ENCODE peak calls at places on chromosomes 7 and 10, in ten cellular contexts. K is adrenal gland, N is aorta, F is colonic mucosa, E is tibial artery, J is cardiac muscle cell, U is GM23248, P is heart left ventricle, L is body of pancreas, Z is mucosa of descending colon. B is an unnamed sample.

GRCh38 chr7:43658718-43659548 is 70.4 kb downstream of the COA1 start:
- DNase-seq in K (no peak), N (no peak), F (no peak), E (no peak), J (peak; percentile 81), U (peak; percentile 87), P (no peak), L (no peak), Z (no peak), B (no peak)

GRCh38 chr7:127940365-127941160 is 90.7 kb downstream of the LRRC4 start:
- DNase-seq in K (no peak), N (no peak), F (no peak), E (no peak), J (peak; percentile 43), U (peak; percentile 33), P (no peak), L (no peak), Z (no peak), B (no peak)

GRCh38 chr7:8125680-8126444 is 136.1 kb downstream of the ICA1 start:
- DNase-seq in K (peak; percentile 10), N (no peak), F (peak; percentile 25), E (no peak), J (no peak), U (no peak), P (no peak), L (no peak), Z (peak; percentile 70), B (peak; percentile 49)

GRCh38 chr7:1403844-1404404 is 55.3 kb downstream of the MICALL2 start:
- DNase-seq in K (no peak), N (no peak), F (no peak), E (no peak), J (peak; percentile 74), U (peak; percentile 70), P (peak; percentile 27), L (no peak), Z (no peak), B (peak; percentile 75)

GRCh38 chr10:68154211-68154497 is 44.9 kb downstream of the MYPN start:
- DNase-seq in K (peak; percentile 82), N (no peak), F (peak; percentile 24), E (no peak), J (peak; percentile 68), U (peak; percentile 22), P (peak; percentile 65), L (peak; percentile 41), Z (no peak), B (no peak)

GRCh38 chr10:680146-680545 is 9.3 kb downstream of the DIP2C start:
- DNase-seq in K (no peak), N (peak; percentile 45), F (no peak), E (peak; percentile 66), J (no peak), U (no peak), P (peak; percentile 72), L (no peak), Z (no peak), B (no peak)

GRCh38 chr10:70542565-70542938 is 60.0 kb downstream of the PRF1 start:
- DNase-seq in K (no peak), N (no peak), F (no peak), E (no peak), J (peak; percentile 24), U (peak; percentile 13), P (no peak), L (no peak), Z (no peak), B (no peak)

GRCh38 chr7:112068967-112069366 is 137.2 kb downstream of the DOCK4 start:
- DNase-seq in K (no peak), N (no peak), F (no peak), E (no peak), J (no peak), U (no peak), P (no peak), L (no peak), Z (no peak), B (no peak)

GRCh38 chr10:130137077-130137448 is 872 bp downstream of the GLRX3 start:
- DNase-seq in K (peak; percentile 20), N (no peak), F (no peak), E (no peak), J (peak; percentile 46), U (peak; percentile 77), P (no peak), L (no peak), Z (no peak), B (no peak)
- H3K4me1 ChIP-seq in K (peaks cover 44% of the 10 kb centered on the region), N (peaks cover 14% of the 10 kb centered on the region), F (peaks cover 3% of the 10 kb centered on the region), E (peaks cover 52% of the 10 kb centered on the region), J (peaks cover 9% of the 10 kb centered on the region), U (peaks cover 24% of the 10 kb centered on the region), P (peaks cover 11% of the 10 kb centered on the region), L (peaks cover 47% of the 10 kb centered on the region), Z (peaks cover 25% of the 10 kb centered on the region), B (peaks cover 19% of the 10 kb centered on the region)

GRCh38 chr10:77874872-77875271 is 51.7 kb downstream of the DLG5 start:
- DNase-seq in K (no peak), N (no peak), F (no peak), E (no peak), J (no peak), U (no peak), P (no peak), L (no peak), Z (no peak), B (no peak)

GRCh38 chr10:77877461-77878344 is 48.9 kb downstream of the DLG5 start:
- DNase-seq in K (peak; percentile 88), N (no peak), F (no peak), E (no peak), J (peak; percentile 80), U (peak; percentile 31), P (peak; percentile 41), L (peak; percentile 24), Z (no peak), B (no peak)

GRCh38 chr10:77873558-77874380 is 52.8 kb downstream of the DLG5 start:
- DNase-seq in K (peak; percentile 90), N (no peak), F (peak; percentile 56), E (no peak), J (peak; percentile 51), U (peak; percentile 69), P (no peak), L (peak; percentile 54), Z (peak; percentile 74), B (no peak)

GRCh38 chr10:77872947-77873557 is 53.5 kb downstream of the DLG5 start:
- DNase-seq in K (peak; percentile 44), N (no peak), F (no peak), E (no peak), J (no peak), U (no peak), P (no peak), L (no peak), Z (no peak), B (no peak)

DNA sequence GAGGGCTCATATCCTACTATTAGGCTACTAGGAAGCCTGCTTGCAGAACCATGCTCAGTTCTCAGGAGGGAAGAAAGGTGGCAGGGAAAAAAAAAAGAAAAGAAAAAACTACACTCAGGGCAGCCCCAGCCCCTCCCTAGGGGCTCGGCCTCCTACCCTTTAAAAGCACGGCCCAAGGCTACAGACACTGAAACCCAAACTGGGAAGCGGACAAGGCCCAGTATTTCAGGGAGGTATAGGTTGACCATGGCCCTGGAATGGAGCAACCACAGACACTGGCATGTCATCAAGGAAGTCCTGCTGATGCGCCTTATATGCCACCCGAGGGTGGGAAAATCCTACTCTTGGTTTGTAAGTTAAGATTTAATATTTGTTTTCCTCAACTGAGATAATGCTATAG is 50.8 kb downstream of the DLG5 start:
- DNase-seq in K (no peak), N (no peak), F (no peak), E (no peak), J (no peak), U (no peak), P (no peak), L (no peak), Z (no peak), B (no peak)
- H3K4me1 ChIP-seq in K (peaks cover 93% of the 10 kb centered on the region), N (no peaks in the 10 kb centered on the region), F (no peaks in the 10 kb centered on the region), E (peaks cover 37% of the 10 kb centered on the region), J (peaks cover 15% of the 10 kb centered on the region), U (peaks cover 13% of the 10 kb centered on the region), P (peaks cover 10% of the 10 kb centered on the region), L (peaks cover 16% of the 10 kb centered on the region), Z (no peaks in the 10 kb centered on the region), B (peaks cover 18% of the 10 kb centered on the region)

DNA sequence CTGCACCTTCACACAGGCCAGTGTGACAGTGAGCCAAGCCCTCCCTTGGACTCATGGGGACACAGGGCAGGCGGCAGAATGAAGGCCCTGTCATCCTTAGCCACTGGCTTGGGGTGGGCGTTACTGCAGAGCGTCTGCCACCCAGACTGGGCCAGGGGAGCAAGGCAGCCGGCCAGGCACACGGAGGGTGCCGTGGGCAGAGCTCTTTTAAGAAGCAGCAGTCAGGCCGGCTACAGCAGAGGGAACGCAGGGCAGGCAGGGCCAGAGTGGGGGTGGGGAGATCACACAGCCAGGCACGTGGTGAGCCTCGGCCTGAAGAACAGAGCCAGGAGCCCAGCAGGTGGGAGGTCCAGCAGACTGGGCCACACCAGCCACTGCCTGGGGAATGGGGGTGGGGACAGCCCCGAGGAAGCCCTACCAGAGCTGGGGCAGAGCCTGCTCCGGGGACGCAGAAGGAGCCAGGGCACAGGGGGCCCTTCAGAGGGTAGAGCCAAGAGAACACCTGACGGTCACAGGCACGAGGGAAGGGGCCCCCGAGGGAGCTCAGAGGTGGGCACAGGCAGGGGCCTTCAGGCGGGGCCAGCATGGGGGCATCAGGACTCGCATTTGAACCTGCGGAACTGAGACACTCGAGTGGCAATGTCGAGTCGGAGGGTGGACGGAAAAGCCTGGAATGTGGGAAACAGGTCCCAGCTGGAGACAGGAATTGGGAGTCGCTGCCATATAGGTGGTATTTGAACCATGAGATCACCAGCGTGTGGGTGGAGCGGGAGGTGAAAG is 14.1 kb downstream of the STK32C start:
- DNase-seq in K (no peak), N (peak; percentile 61), F (no peak), E (peak; percentile 58), J (no peak), U (no peak), P (peak; percentile 45), L (no peak), Z (peak; percentile 29), B (peak; percentile 55)
- H3K4me1 ChIP-seq in K (no peaks in the 10 kb centered on the region), N (no peaks in the 10 kb centered on the region), F (no peaks in the 10 kb centered on the region), E (no peaks in the 10 kb centered on the region), J (no peaks in the 10 kb centered on the region), U (no peaks in the 10 kb centered on the region), P (no peaks in the 10 kb centered on the region), L (no peaks in the 10 kb centered on the region), Z (no peaks in the 10 kb centered on the region), B (no peaks in the 10 kb centered on the region)

GRCh38 chr7:2508327-2509231 is 11.0 kb upstream of the LFNG start:
- DNase-seq in K (peak; percentile 56), N (no peak), F (peak; percentile 51), E (no peak), J (no peak), U (peak; percentile 92), P (peak; percentile 81), L (peak; percentile 43), Z (peak; percentile 91), B (peak; percentile 67)

GRCh38 chr7:2510909-2511768 is 8.4 kb upstream of the LFNG start:
- DNase-seq in K (no peak), N (no peak), F (peak; percentile 70), E (no peak), J (no peak), U (no peak), P (no peak), L (peak; percentile 88), Z (peak; percentile 86), B (peak; percentile 74)

GRCh38 chr7:2509298-2509906 is 10.2 kb upstream of the LFNG start:
- DNase-seq in K (no peak), N (no peak), F (no peak), E (no peak), J (no peak), U (no peak), P (no peak), L (no peak), Z (no peak), B (peak; percentile 67)

GRCh38 chr7:2511769-2512168 is 7.8 kb upstream of the LFNG start:
- DNase-seq in K (no peak), N (no peak), F (no peak), E (no peak), J (no peak), U (no peak), P (no peak), L (no peak), Z (no peak), B (no peak)

DNA sequence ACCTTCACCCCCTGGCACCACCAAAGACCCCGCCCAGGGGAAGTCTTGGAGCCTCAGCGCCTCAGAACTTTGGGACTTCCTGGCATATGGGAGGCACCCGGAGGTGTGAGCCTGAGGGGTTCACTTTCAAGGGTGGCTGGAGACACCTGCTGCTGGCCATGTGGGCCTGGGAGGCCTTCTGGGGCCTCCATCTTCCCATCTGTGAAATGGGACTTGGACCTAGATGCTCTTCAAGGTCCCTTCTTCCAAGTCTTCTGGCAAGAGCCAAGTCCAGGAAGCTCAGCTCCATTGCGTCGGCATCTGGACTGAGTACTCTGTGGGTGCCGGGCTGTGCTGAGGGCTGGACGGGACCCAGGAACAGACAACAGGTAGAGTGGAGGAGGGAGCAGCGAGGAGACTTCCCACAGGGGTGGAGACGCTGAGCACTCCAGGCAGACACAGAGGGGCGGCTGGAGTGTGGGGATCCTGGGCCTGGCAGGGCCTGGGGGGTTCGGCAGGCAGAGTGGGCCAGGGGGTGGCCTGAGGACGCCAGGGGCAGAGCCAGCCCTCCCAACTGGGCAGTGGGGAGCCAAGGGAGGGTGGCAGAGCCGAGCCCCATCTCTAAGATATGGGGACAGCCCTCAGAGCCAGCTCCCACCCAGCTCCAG is 9.3 kb upstream of the LFNG start:
- DNase-seq in K (no peak), N (no peak), F (no peak), E (no peak), J (no peak), U (no peak), P (no peak), L (no peak), Z (no peak), B (peak; percentile 53)
- H3K4me1 ChIP-seq in K (peaks cover 25% of the 10 kb centered on the region), N (no peaks in the 10 kb centered on the region), F (peaks cover 16% of the 10 kb centered on the region), E (no peaks in the 10 kb centered on the region), J (no peaks in the 10 kb centered on the region), U (peaks cover 7% of the 10 kb centered on the region), P (peaks cover 39% of the 10 kb centered on the region), L (peaks cover 27% of the 10 kb centered on the region), Z (peaks cover 26% of the 10 kb centered on the region), B (peaks cover 55% of the 10 kb centered on the region)

B was measured in left lung.